ENCODE peak calls at places on chromosome 7, in eight cellular contexts. Y is upper lobe of right lung, Q is mucosa of descending colon, D is Caco-2, B is PC-3, M is right atrium auricular region, X is A549, V is heart right ventricle. R is an unnamed sample. For H3K4me1, the result is how much of the 10 kb centered on the place peaks cover.

GRCh38 chr7:151456782-151457181 is 16.8 kb upstream of the CRYGN start:
- DNase-seq in V (no peak), Y (no peak), B (no peak), Q (peak), D (no peak), X (no peak), M (peak), R (no peak)

GRCh38 chr7:155584763-155585531 is 38.6 kb upstream of the CNPY1 start:
- DNase-seq in Y (no peak), B (peak), M (no peak), X (no peak), D (no peak), V (no peak), Q (no peak), R (no peak)

GRCh38 chr7:157690058-157690832 is 353.4 kb downstream of the DNAJB6 start:
- DNase-seq in X (no peak), D (no peak), V (no peak), B (no peak), Q (no peak), Y (peak), M (no peak), R (peak)

GRCh38 chr7:1224093-1224702 is 8.5 kb upstream of the UNCX start:
- DNase-seq in Q (no peak), D (no peak), X (no peak), Y (no peak), B (no peak), M (no peak), V (no peak), R (no peak)

GRCh38 chr7:148060724-148061123 is 529.8 kb upstream of the C7orf33 start:
- DNase-seq in M (no peak), V (no peak), B (no peak), Q (no peak), X (no peak), Y (no peak), D (no peak), R (no peak)

GRCh38 chr7:142338633-142339501 is 81.0 kb upstream of the PRSS58 start:
- DNase-seq in X (peak), V (peak), Q (no peak), B (peak), M (no peak), Y (no peak), D (peak), R (no peak)

GRCh38 chr7:72152171-72153131 is 259.7 kb downstream of the CALN1 start:
- DNase-seq in D (no peak), Y (no peak), V (no peak), B (no peak), M (no peak), X (no peak), Q (no peak), R (no peak)

GRCh38 chr7:151244156-151244870 is 4.2 kb downstream of the SMARCD3 start:
- DNase-seq in V (no peak), M (no peak), D (peak), B (peak), Y (no peak), Q (peak), X (peak), R (peak)

GRCh38 chr7:151629873-151630272 is 110.2 kb upstream of the RHEB start:
- DNase-seq in M (no peak), D (no peak), Y (no peak), V (no peak), B (no peak), Q (no peak), X (no peak), R (no peak)

DNA sequence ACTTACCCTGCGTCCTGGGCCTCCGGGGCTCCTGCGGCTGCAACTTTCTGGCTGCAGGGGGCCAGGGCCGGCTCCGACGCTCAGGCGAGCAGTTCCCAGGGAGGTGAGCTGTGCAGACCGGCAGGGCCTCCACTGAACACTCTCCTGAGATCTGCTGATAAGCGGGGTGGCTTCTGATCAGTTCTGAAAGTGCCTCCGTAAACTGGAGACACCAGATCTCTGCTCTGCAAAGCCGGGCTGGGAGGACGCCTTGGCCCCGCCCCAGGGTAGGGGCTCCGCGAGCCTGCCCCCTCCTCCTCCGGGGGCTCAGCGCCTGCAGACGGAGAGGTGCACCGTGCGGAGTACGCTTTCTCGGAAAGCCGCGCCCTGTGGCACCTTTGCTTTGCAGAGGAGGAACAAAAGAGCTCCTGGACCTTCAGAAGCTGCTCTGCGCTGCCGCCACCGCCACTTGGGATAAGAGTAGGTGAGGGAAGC is 141.3 kb upstream of the VKORC1L1 start:
- DNase-seq in V (no peak), B (no peak), D (peak), Q (peak), Y (peak), X (no peak), M (no peak), R (no peak)
- TF ChIP-seq CTCF in V (no peak), B (no peak), D (no peak), Q (no peak), Y (peak), X (no peak), M (no peak), R (no peak)

GRCh38 chr7:130024390-130024789 is 26.8 kb downstream of the ZC3HC1 start:
- DNase-seq in Y (no peak), M (no peak), B (no peak), V (no peak), X (no peak), Q (no peak), D (no peak), R (no peak)

GRCh38 chr7:130021105-130021834 is 29.9 kb downstream of the ZC3HC1 start:
- DNase-seq in B (no peak), V (peak), D (no peak), M (no peak), Q (no peak), X (no peak), Y (no peak), R (peak)

GRCh38 chr7:130022623-130023175 is 28.5 kb downstream of the ZC3HC1 start:
- DNase-seq in M (no peak), Y (no peak), D (no peak), B (no peak), Q (no peak), X (no peak), V (no peak), R (no peak)

GRCh38 chr7:130020434-130020833 is 30.7 kb downstream of the ZC3HC1 start:
- DNase-seq in V (no peak), D (no peak), Q (no peak), Y (no peak), X (no peak), M (no peak), B (no peak), R (no peak)

GRCh38 chr7:130022115-130022514 is 29.1 kb downstream of the ZC3HC1 start:
- DNase-seq in X (no peak), M (no peak), Q (no peak), Y (no peak), D (no peak), B (no peak), V (peak), R (peak)
- H3K4me1 ChIP-seq in X (under half), M (under half), Q (under half), Y (under half), D (under half), B (under half), V (under half), R (under half)

GRCh38 chr7:128838109-128838779 is 8.0 kb downstream of the FLNC start:
- DNase-seq in D (no peak), B (no peak), Q (no peak), V (peak), M (no peak), X (no peak), Y (peak), R (peak)
- TF ChIP-seq CTCF in D (no peak), B (no peak), Q (no peak), V (no peak), M (no peak), X (no peak), Y (no peak), R (no peak)

GRCh38 chr7:47579458-47579857 is 2.5 kb downstream of the TNS3 start:
- DNase-seq in X (peak), Y (no peak), V (no peak), D (no peak), B (no peak), Q (no peak), M (no peak), R (no peak)

GRCh38 chr7:47578581-47579270 is 3.2 kb downstream of the TNS3 start:
- DNase-seq in V (no peak), B (peak), M (no peak), Y (no peak), Q (no peak), D (no peak), X (peak), R (no peak)

GRCh38 chr7:47576909-47577255 is 5.0 kb downstream of the TNS3 start:
- DNase-seq in D (no peak), V (no peak), Q (peak), B (no peak), M (no peak), Y (no peak), X (peak), R (no peak)

GRCh38 chr7:47576031-47576908 is 5.6 kb downstream of the TNS3 start:
- DNase-seq in D (peak), Y (no peak), B (peak), Q (peak), X (peak), M (peak), V (peak), R (peak)

DNA sequence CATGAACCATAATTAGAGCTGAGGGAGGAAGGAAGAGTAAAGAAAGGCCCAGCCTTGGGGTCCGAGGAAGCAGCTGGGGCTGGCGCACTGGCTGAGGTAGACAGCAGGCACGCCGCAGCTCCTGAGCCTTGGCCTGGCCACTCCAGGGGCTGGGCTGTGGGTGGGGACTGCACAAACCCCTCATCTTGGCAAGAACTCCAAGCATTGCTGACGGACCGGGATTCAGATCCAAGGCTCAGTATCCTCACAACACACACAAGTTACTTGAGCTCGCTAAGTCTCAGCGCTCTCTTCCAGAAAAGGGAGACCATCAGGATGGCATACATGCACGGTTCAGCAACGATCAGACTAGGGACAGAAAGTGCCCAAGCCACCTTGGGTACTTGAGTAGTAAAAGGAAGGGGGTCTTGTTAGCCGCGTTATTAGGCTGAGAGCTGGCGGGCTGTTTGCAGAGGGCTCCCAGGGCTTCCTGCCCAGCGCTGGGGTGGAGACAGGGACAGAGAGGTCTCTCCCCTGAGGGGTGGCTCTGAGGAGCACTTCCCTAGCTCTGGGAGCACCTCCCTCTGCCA is 4.5 kb downstream of the TNS3 start:
- DNase-seq in V (peak), X (no peak), D (no peak), Q (peak), B (no peak), Y (no peak), M (no peak), R (no peak)
- H3K4me1 ChIP-seq in V (half or more), X (half or more), D (half or more), Q (half or more), B (half or more), Y (half or more), M (half or more), R (under half)

DNA sequence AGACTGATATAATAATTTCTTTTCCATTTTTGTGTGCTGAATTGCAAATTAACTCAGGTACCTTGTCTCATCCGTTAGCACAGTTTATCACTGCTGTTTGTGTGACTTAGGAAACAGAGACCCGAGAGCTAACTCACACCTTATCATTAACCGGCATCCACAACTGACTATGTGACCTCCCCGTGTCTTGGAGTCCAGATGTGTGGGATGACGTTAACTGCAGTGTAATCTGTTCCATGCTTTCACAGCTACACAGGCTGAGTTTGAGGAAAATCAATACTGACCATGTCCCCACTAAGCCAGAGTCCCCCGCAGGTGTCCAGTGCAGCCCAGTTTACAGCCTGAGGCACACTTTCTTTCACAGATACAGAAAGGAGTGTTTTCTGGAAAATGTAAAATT is 154.7 kb downstream of the COBL start:
- DNase-seq in Y (no peak), M (no peak), Q (no peak), B (no peak), V (no peak), X (no peak), D (no peak), R (no peak)
- TF ChIP-seq CTCF in Y (no peak), M (no peak), Q (no peak), B (no peak), V (no peak), X (no peak), D (no peak), R (no peak)

GRCh38 chr7:47496064-47496665 is 85.7 kb downstream of the TNS3 start:
- DNase-seq in M (no peak), X (no peak), Y (no peak), Q (no peak), D (no peak), B (no peak), V (no peak), R (no peak)

GRCh38 chr7:47492720-47493119 is 89.2 kb downstream of the TNS3 start:
- DNase-seq in M (no peak), Y (no peak), V (no peak), Q (no peak), B (no peak), X (no peak), D (no peak), R (no peak)

GRCh38 chr7:47495269-47495875 is 86.5 kb downstream of the TNS3 start:
- DNase-seq in Y (peak), V (no peak), X (no peak), Q (no peak), M (no peak), D (no peak), B (no peak), R (no peak)

GRCh38 chr7:47491637-47492036 is 90.3 kb downstream of the TNS3 start:
- DNase-seq in V (no peak), M (no peak), Y (no peak), D (no peak), B (no peak), X (no peak), Q (no peak), R (no peak)

DNA sequence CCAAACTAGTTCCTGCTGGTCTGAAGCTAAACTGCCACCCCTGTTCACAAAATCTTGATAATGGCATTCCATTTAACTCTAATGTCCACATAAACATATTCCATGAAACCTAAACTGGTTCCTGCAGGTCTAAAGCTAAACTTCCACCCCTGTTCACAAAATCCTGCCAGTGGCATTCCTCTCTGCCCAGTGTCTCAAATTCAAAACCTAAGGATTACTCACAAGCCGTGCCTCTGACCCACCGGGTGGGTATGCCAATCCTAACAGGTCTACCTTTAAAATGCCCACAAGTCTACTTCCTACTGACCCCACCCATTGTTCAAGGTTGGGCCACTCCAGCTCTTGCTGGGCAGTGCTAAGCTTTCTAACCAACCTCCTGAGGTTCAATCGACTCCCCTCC is 87.9 kb downstream of the TNS3 start:
- DNase-seq in D (no peak), B (peak), Y (no peak), M (no peak), V (no peak), Q (no peak), X (no peak), R (no peak)
- H3K4me1 ChIP-seq in D (under half), B (under half), Y (under half), M (under half), V (half or more), Q (under half), X (half or more), R (under half)

GRCh38 chr7:95395755-95396135 is 430 bp downstream of the PON3 start:
- DNase-seq in Q (no peak), X (no peak), D (no peak), V (no peak), M (no peak), B (no peak), Y (no peak), R (no peak)

GRCh38 chr7:95398155-95398940 is 2.2 kb upstream of the PON3 start:
- DNase-seq in X (no peak), M (no peak), D (peak), Y (no peak), B (no peak), V (no peak), Q (no peak), R (no peak)

GRCh38 chr7:95394370-95394769 is 1.8 kb downstream of the PON3 start:
- DNase-seq in D (no peak), B (no peak), X (no peak), Y (no peak), Q (no peak), V (no peak), M (no peak), R (no peak)

GRCh38 chr7:95397381-95397780 is 1.2 kb upstream of the PON3 start:
- DNase-seq in Y (no peak), Q (no peak), D (no peak), B (no peak), M (no peak), X (no peak), V (no peak), R (no peak)

DNA sequence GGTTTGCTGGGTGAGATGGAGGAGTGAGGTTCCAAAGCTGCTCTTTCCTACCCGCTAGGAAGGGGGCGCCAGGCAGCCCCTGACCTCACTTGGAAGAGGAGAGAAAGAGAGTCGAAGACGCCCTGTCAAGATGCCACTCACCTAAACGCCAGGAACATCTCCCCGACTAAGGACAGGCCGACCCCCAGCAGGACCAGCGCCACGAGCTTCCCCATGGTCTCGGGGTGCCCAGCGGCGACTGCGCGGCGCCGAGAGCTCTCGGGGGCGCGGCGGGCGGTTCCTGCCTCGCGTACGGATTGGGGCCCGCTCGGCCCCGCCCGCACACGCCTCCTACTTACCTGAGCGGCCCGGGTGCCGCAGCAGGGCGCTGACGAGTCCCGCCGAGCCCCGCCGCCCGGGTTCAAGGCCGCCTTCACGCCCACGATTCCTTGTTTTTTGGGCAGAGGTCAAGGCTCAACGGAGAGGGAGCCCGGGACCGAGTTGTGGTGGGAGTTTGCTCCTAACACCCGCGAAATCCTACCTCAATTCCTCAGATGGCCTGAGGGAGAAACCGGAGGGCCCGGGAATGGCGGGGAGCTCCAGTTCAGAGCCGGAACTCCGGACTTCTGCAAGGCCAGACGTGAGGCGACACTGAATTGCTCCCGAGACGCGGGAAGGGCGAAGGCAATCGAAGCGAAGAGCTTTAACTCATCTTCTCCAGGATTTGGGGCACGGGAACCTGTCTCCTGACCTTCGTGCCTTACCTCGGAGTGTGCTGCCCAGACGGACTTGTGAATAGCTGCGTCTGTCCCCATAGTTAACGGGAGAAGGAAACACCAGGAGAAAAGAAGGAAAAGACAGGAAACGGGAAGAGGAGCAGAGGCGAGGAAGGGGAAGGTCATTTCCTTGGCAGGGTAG is at the start of gene PON3:
- DNase-seq in X (peak), Q (peak), B (no peak), Y (peak), V (peak), M (no peak), D (peak), R (peak)
- TF ChIP-seq CTCF in X (peak), Q (no peak), B (no peak), Y (peak), V (no peak), M (no peak), D (peak), R (no peak)

GRCh38 chr7:152886579-152887117 is 127.1 kb downstream of the ACTR3B start:
- DNase-seq in M (no peak), B (no peak), V (no peak), Y (no peak), Q (no peak), X (no peak), D (no peak), R (no peak)

GRCh38 chr7:152881893-152882292 is 122.3 kb downstream of the ACTR3B start:
- DNase-seq in Q (no peak), B (no peak), Y (peak), V (no peak), X (no peak), M (no peak), D (no peak), R (no peak)

GRCh38 chr7:152882576-152883310 is 123.2 kb downstream of the ACTR3B start:
- DNase-seq in D (no peak), B (no peak), Q (no peak), X (no peak), V (no peak), M (no peak), Y (peak), R (no peak)

GRCh38 chr7:152884321-152884720 is 124.8 kb downstream of the ACTR3B start:
- DNase-seq in X (no peak), Q (no peak), B (no peak), D (no peak), M (no peak), Y (no peak), V (no peak), R (no peak)

GRCh38 chr7:152883858-152884257 is 124.3 kb downstream of the ACTR3B start:
- DNase-seq in M (no peak), X (no peak), V (no peak), B (no peak), Y (peak), D (no peak), Q (no peak), R (no peak)
- H3K4me1 ChIP-seq in M (under half), X (under half), V (under half), B (under half), Y (under half), D (under half), Q (under half), R (under half)

GRCh38 chr7:16546921-16547505 is 20.4 kb downstream of the LRRC72 start:
- DNase-seq in X (no peak), Q (no peak), B (no peak), D (no peak), V (no peak), Y (no peak), M (no peak), R (no peak)
- TF ChIP-seq CTCF in X (no peak), Q (no peak), B (no peak), D (no peak), V (no peak), Y (no peak), M (no peak), R (no peak)

DNA sequence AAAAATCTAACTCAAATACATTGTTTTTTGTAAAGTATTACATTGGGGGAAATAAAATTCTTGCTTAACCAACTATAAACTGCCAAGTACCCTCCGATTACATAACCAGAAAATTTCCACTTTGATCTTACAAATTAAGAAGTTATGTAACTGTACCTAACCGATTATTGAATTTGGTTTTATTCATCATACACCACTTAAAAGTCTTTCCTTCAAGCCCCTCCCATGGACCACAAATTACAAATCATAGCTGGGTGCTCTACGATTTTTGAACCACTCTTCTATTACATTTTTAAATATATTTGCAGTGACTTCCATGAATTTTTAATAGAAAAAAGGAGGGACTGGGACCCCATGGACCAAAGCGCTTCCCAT is 638 bp downstream of the ZNF680 start:
- DNase-seq in B (peak), X (peak), M (no peak), D (no peak), Q (no peak), Y (no peak), V (no peak), R (no peak)
- H3K4me1 ChIP-seq in B (under half), X (under half), M (under half), D (under half), Q (under half), Y (under half), V (under half), R (under half)